ENCODE peak calls at places on chromosomes 1 and 21, in five cellular contexts. B, T, A, E and J are unnamed samples.

GRCh38 chr21:44897326-44898010 is 23.2 kb downstream of the ITGB2 start:
- DNase-seq in T (peak; percentile 22), A (no peak), E (no peak), B (peak; percentile 47), J (no peak)

GRCh38 chr1:120179420-120180348 is 3.4 kb upstream of the SEC22B start:
- DNase-seq in B (no peak), A (no peak), E (no peak), T (no peak), J (no peak)

GRCh38 chr1:117612517-117613248 is 6.8 kb downstream of the TENT5C start:
- DNase-seq in A (no peak), T (no peak), B (no peak), E (no peak), J (no peak)

GRCh38 chr1:40783001-40783905 is at the start of gene KCNQ4:
- DNase-seq in A (no peak), T (peak; percentile 60), E (no peak), B (peak; percentile 50), J (no peak)

GRCh38 chr1:218816999-218817398 is 356.7 kb upstream of the LYPLAL1 start:
- DNase-seq in B (no peak), T (no peak), E (no peak), A (no peak), J (no peak)

GRCh38 chr1:206800411-206800810 is 28.1 kb upstream of the IL10 start:
- DNase-seq in B (no peak), A (no peak), E (no peak), T (no peak), J (no peak)

GRCh38 chr1:100265562-100265930 is 470 bp upstream of the RTCA start:
- DNase-seq in A (no peak), T (no peak), E (no peak), B (peak; percentile 21), J (no peak)

GRCh38 chr1:185281245-185281644 is 35.8 kb downstream of the IVNS1ABP start:
- DNase-seq in T (no peak), E (no peak), A (no peak), B (peak; percentile 16), J (peak; percentile 71)

GRCh38 chr1:116772648-116773045 is 18.4 kb downstream of the CD2 start:
- DNase-seq in A (no peak), B (no peak), T (no peak), E (no peak), J (no peak)

GRCh38 chr1:223345720-223346119 is 18.3 kb downstream of the SUSD4 start:
- DNase-seq in A (no peak), T (no peak), E (no peak), B (no peak), J (no peak)

GRCh38 chr1:60764489-60764888 is 317.9 kb upstream of the NFIA start:
- DNase-seq in B (no peak), T (no peak), A (no peak), E (no peak), J (no peak)

GRCh38 chr1:54199151-54199764 is 572 bp downstream of the CYB5RL start:
- DNase-seq in A (no peak), B (peak; percentile 8), T (no peak), E (no peak), J (no peak)

GRCh38 chr1:8408151-8408839 is 90.4 kb downstream of the SLC45A1 start:
- DNase-seq in T (peak; percentile 66), E (no peak), A (no peak), B (peak; percentile 55), J (no peak)

GRCh38 chr1:223726380-223727001 is 14.2 kb downstream of the CAPN2 start:
- DNase-seq in T (peak; percentile 72), A (peak; percentile 81), E (no peak), B (peak; percentile 86), J (peak; percentile 83)

GRCh38 chr1:30318864-30319718 is 404.3 kb downstream of the MATN1 start:
- DNase-seq in A (no peak), E (no peak), B (no peak), T (no peak), J (no peak)

GRCh38 chr1:158145173-158145719 is 35.4 kb upstream of the CD1D start:
- DNase-seq in A (no peak), B (no peak), T (peak; percentile 77), E (no peak), J (no peak)

GRCh38 chr1:101203812-101204540 is 32.8 kb upstream of the S1PR1 start:
- DNase-seq in E (no peak), A (no peak), B (no peak), T (no peak), J (no peak)

GRCh38 chr1:8603220-8603616 is 214.2 kb downstream of the RERE start:
- DNase-seq in T (no peak), E (no peak), A (no peak), B (no peak), J (no peak)

GRCh38 chr1:187408217-187409004 is 579.7 kb downstream of the PLA2G4A start:
- DNase-seq in A (no peak), E (no peak), T (no peak), B (no peak), J (no peak)

GRCh38 chr1:86912501-86912900 is 1.4 kb downstream of the SELENOF start:
- DNase-seq in T (no peak), A (no peak), E (no peak), B (no peak), J (no peak)

GRCh38 chr1:67674260-67675011 is 10.6 kb upstream of the GADD45A start:
- DNase-seq in T (peak; percentile 17), E (peak; percentile 67), A (no peak), B (peak; percentile 69), J (peak; percentile 70)

GRCh38 chr1:28927442-28928305 is 13.3 kb downstream of the EPB41 start:
- DNase-seq in B (peak; percentile 81), A (no peak), E (no peak), T (no peak), J (no peak)

GRCh38 chr1:98792123-98792522 is 130.6 kb downstream of the SNX7 start:
- DNase-seq in B (no peak), E (no peak), T (no peak), A (no peak), J (no peak)

GRCh38 chr1:20624709-20625108 is 8.5 kb upstream of the PINK1 start:
- DNase-seq in E (no peak), A (no peak), T (no peak), B (no peak), J (no peak)

GRCh38 chr1:94011709-94012590 is 102.7 kb upstream of the GCLM start:
- DNase-seq in A (no peak), T (no peak), B (no peak), E (no peak), J (no peak)

GRCh38 chr1:88394958-88395357 is 289.1 kb upstream of the PKN2 start:
- DNase-seq in E (no peak), B (no peak), T (no peak), A (no peak), J (no peak)

GRCh38 chr1:50458507-50458906 is 35.3 kb upstream of the DMRTA2 start:
- DNase-seq in T (no peak), E (no peak), A (no peak), B (no peak), J (no peak)

GRCh38 chr1:103170608-103171007 is 62.3 kb upstream of the COL11A1 start:
- DNase-seq in E (no peak), T (no peak), B (no peak), A (no peak), J (no peak)

GRCh38 chr1:166703141-166703540 is 136.1 kb upstream of the POGK start:
- DNase-seq in A (no peak), E (no peak), B (no peak), T (no peak), J (no peak)

GRCh38 chr21:34670220-34670961 is 1.6 kb downstream of the CLIC6 start:
- DNase-seq in E (no peak), A (no peak), T (no peak), B (no peak), J (no peak)